ENCODE peak calls at places on chromosomes 13 and 19, in nine cellular contexts. C, K, I, E, F, W, M, L and P are unnamed samples.

GRCh38 chr13:111907341-111907880 is 159.5 kb upstream of the SOX1 start:
- DNase-seq in C (no peak), K (no peak), I (no peak), E (peak; percentile 12), F (no peak), W (no peak), M (no peak), L (no peak), P (no peak)

GRCh38 chr19:38665950-38666661 is 18.7 kb downstream of the ACTN4 start:
- DNase-seq in C (no peak), K (peak; percentile 89), I (no peak), E (no peak), F (peak; percentile 78), W (no peak), M (peak; percentile 73), L (no peak), P (peak; percentile 79)

GRCh38 chr13:44212633-44213387 is 160.8 kb upstream of the SERP2 start:
- DNase-seq in C (no peak), K (peak; percentile 71), I (no peak), E (no peak), F (no peak), W (no peak), M (peak; percentile 61), L (no peak), P (peak; percentile 47)

GRCh38 chr13:51643882-51644281 is 59.6 kb downstream of the WDFY2 start:
- DNase-seq in C (no peak), K (peak; percentile 92), I (no peak), E (no peak), F (peak; percentile 97), W (no peak), M (no peak), L (no peak), P (no peak)

GRCh38 chr19:35248310-35249145 is at the start of gene LSR:
- DNase-seq in C (no peak), K (no peak), I (peak; percentile 53), E (peak; percentile 28), F (peak; percentile 74), W (no peak), M (no peak), L (peak; percentile 52), P (no peak)

GRCh38 chr13:75440100-75440499 is 41.9 kb downstream of the TBC1D4 start:
- DNase-seq in C (no peak), K (no peak), I (no peak), E (no peak), F (peak; percentile 38), W (no peak), M (no peak), L (no peak), P (no peak)

GRCh38 chr13:44895584-44895983 is 93.7 kb downstream of the NUFIP1 start:
- DNase-seq in C (no peak), K (no peak), I (no peak), E (no peak), F (no peak), W (no peak), M (no peak), L (no peak), P (no peak)

GRCh38 chr19:9782282-9782681 is 13.7 kb upstream of the ZNF846 start:
- DNase-seq in C (no peak), K (no peak), I (no peak), E (no peak), F (no peak), W (no peak), M (no peak), L (no peak), P (no peak)

GRCh38 chr19:5186293-5187050 is 154.1 kb downstream of the PTPRS start:
- DNase-seq in C (peak; percentile 44), K (peak; percentile 49), I (no peak), E (no peak), F (no peak), W (no peak), M (no peak), L (no peak), P (no peak)

GRCh38 chr19:40223135-40223822 is 3.2 kb downstream of the CCNP start:
- DNase-seq in C (no peak), K (no peak), I (peak; percentile 16), E (no peak), F (no peak), W (no peak), M (no peak), L (peak; percentile 19), P (no peak)

GRCh38 chr13:98394820-98395510 is 181.9 kb downstream of the STK24 start:
- DNase-seq in C (no peak), K (no peak), I (no peak), E (no peak), F (no peak), W (no peak), M (no peak), L (no peak), P (no peak)

GRCh38 chr19:664913-665443 is 2.0 kb upstream of the RNF126 start:
- DNase-seq in C (no peak), K (peak; percentile 83), I (peak; percentile 81), E (peak; percentile 88), F (peak; percentile 48), W (peak; percentile 91), M (peak; percentile 82), L (peak; percentile 68), P (peak; percentile 83)